ENCODE peak calls at places on chromosome X, in nine cellular contexts. C is uterus; Q is HepG2; N is IMR-90; F is Kasumi-1; Z is germinal center; O is effector memory CD8-positive, alpha-beta T cell; J is activated CD8-positive, alpha-beta memory T cell treated with anti-CD3 and anti-CD28 coated beads for 4 hours; W is iris pigment epithelial cell. V is an unnamed sample.
A peak's percentile ranks its signal among the peaks of the same experiment; 100 is the strongest.

GRCh38 chrX:133986008-133986683 is 752 bp upstream of the GPC3 start:
- DNase-seq in C (no peak), Q (no peak), N (no peak), F (no peak), Z (no peak), O (no peak), J (no peak), W (no peak), V (no peak)

GRCh38 chrX:72247206-72247944 is 8.5 kb upstream of the ERCC6L start:
- DNase-seq in C (peak; percentile 59), Q (peak; percentile 47), N (peak; percentile 27), F (no peak), Z (no peak), O (no peak), J (no peak), W (peak; percentile 53), V (no peak)

GRCh38 chrX:47202877-47203276 is 9.2 kb downstream of the UBA1 start:
- DNase-seq in C (no peak), Q (no peak), N (no peak), F (no peak), Z (no peak), O (no peak), J (no peak), W (no peak), V (no peak)

GRCh38 chrX:38694394-38694793 is 106.9 kb upstream of the MID1IP1 start:
- DNase-seq in C (no peak), Q (no peak), N (no peak), F (no peak), Z (no peak), O (no peak), J (no peak), W (no peak), V (no peak)

GRCh38 chrX:19725545-19726102 is 161.8 kb downstream of the SH3KBP1 start:
- DNase-seq in C (no peak), Q (no peak), N (peak; percentile 12), F (no peak), Z (no peak), O (no peak), J (no peak), W (peak; percentile 56), V (no peak)

GRCh38 chrX:131789664-131790063 is 233.4 kb upstream of the STK26 start:
- DNase-seq in C (no peak), Q (no peak), N (no peak), F (no peak), Z (no peak), O (no peak), J (no peak), W (no peak), V (no peak)

GRCh38 chrX:14361430-14361829 is 167.9 kb upstream of the GLRA2 start:
- DNase-seq in C (no peak), Q (no peak), N (no peak), F (no peak), Z (no peak), O (no peak), J (no peak), W (no peak), V (no peak)

GRCh38 chrX:24877854-24878650 is 137.7 kb downstream of the ARX start:
- DNase-seq in C (no peak), Q (peak; percentile 5), N (peak; percentile 45), F (no peak), Z (no peak), O (no peak), J (no peak), W (peak; percentile 66), V (no peak)

GRCh38 chrX:22365460-22365859 is 92.7 kb downstream of the CBLL2 start:
- DNase-seq in C (no peak), Q (no peak), N (peak; percentile 91), F (no peak), Z (no peak), O (no peak), J (no peak), W (peak; percentile 80), V (peak; percentile 2)

GRCh38 chrX:106404512-106404911 is 207.3 kb upstream of the RADX start:
- DNase-seq in C (no peak), Q (no peak), N (no peak), F (no peak), Z (no peak), O (no peak), J (no peak), W (peak; percentile 15), V (no peak)

GRCh38 chrX:19956923-19957322 is 33.9 kb downstream of the BCLAF3 start:
- DNase-seq in C (no peak), Q (no peak), N (no peak), F (no peak), Z (no peak), O (no peak), J (no peak), W (no peak), V (no peak)

GRCh38 chrX:275967-276587 is 5.1 kb upstream of the PLCXD1 start:
- DNase-seq in C (no peak), Q (peak; percentile 73), N (peak; percentile 37), F (no peak), Z (peak; percentile 62), O (peak; percentile 25), J (no peak), W (no peak), V (no peak)

GRCh38 chrX:149877636-149878035 is 3.3 kb upstream of the MAGEA8 start:
- DNase-seq in C (no peak), Q (no peak), N (no peak), F (no peak), Z (no peak), O (no peak), J (no peak), W (peak; percentile 10), V (no peak)

GRCh38 chrX:6660567-6661252 is 125.8 kb upstream of the VCX3A start:
- DNase-seq in C (no peak), Q (no peak), N (no peak), F (no peak), Z (no peak), O (no peak), J (no peak), W (no peak), V (no peak)

GRCh38 chrX:129524250-129524850 is 1.1 kb upstream of the SMARCA1 start:
- DNase-seq in C (no peak), Q (peak; percentile 47), N (no peak), F (no peak), Z (no peak), O (no peak), J (no peak), W (no peak), V (no peak)

GRCh38 chrX:111270339-111270738 is at the start of gene CAPN6:
- DNase-seq in C (peak; percentile 57), Q (no peak), N (peak; percentile 5), F (no peak), Z (no peak), O (no peak), J (no peak), W (peak; percentile 12), V (no peak)

GRCh38 chrX:47316276-47317025 is 53.9 kb upstream of the ZNF157 start:
- DNase-seq in C (no peak), Q (no peak), N (no peak), F (no peak), Z (no peak), O (no peak), J (no peak), W (peak; percentile 7), V (no peak)

GRCh38 chrX:150958177-150958576 is 25.0 kb upstream of the HMGB3 start:
- DNase-seq in C (no peak), Q (no peak), N (no peak), F (no peak), Z (no peak), O (no peak), J (no peak), W (no peak), V (no peak)

GRCh38 chrX:69618803-69619202 is 2.9 kb downstream of the EDA start:
- DNase-seq in C (no peak), Q (peak; percentile 19), N (peak; percentile 2), F (peak; percentile 40), Z (peak; percentile 2), O (no peak), J (no peak), W (peak; percentile 18), V (no peak)

GRCh38 chrX:40146471-40147398 is 49.0 kb upstream of the BCOR start:
- DNase-seq in C (peak; percentile 60), Q (no peak), N (peak; percentile 46), F (no peak), Z (no peak), O (no peak), J (no peak), W (peak; percentile 44), V (no peak)

GRCh38 chrX:9341305-9342201 is 123.3 kb upstream of the TBL1X start:
- DNase-seq in C (peak; percentile 69), Q (no peak), N (peak; percentile 69), F (peak; percentile 38), Z (peak; percentile 69), O (no peak), J (no peak), W (peak; percentile 80), V (no peak)

GRCh38 chrX:137792214-137792613 is 226.3 kb downstream of the ZIC3 start:
- DNase-seq in C (no peak), Q (no peak), N (no peak), F (no peak), Z (no peak), O (no peak), J (no peak), W (no peak), V (no peak)

GRCh38 chrX:132181364-132181763 is 37.9 kb downstream of the RAP2C start:
- DNase-seq in C (no peak), Q (no peak), N (no peak), F (peak; percentile 12), Z (no peak), O (no peak), J (no peak), W (no peak), V (no peak)

V was measured in AG09319.